ENCODE peak calls at places on chromosome 16, in five cellular contexts. One of them, this sample, is unnamed.
A peak's percentile ranks its signal among the peaks of the same experiment; 100 is the strongest.

GRCh38 chr16:23902223-23903000 is 66.6 kb downstream of the PRKCB start:
- DNase-seq in uterus: no peak
- DNase-seq in amygdala: no peak
- DNase-seq in left ventricle myocardium inferior: no peak
- DNase-seq in T follicular helper cell: no peak
- DNase-seq in this sample: no peak

GRCh38 chr16:6916946-6917345 is 415.7 kb upstream of the RBFOX1 start:
- DNase-seq in left ventricle myocardium inferior: no peak
- DNase-seq in amygdala: no peak
- DNase-seq in T follicular helper cell: no peak
- DNase-seq in uterus: no peak
- DNase-seq in this sample: no peak

GRCh38 chr16:56356276-56357241 is 68.8 kb downstream of the AMFR start:
- DNase-seq in T follicular helper cell: peak; percentile 19
- DNase-seq in amygdala: peak; percentile 62
- DNase-seq in uterus: peak; percentile 73
- DNase-seq in left ventricle myocardium inferior: peak; percentile 80
- DNase-seq in this sample: peak; percentile 43

GRCh38 chr16:22784690-22785214 is 29.2 kb upstream of the HS3ST2 start:
- DNase-seq in T follicular helper cell: no peak
- DNase-seq in uterus: no peak
- DNase-seq in left ventricle myocardium inferior: no peak
- DNase-seq in amygdala: no peak
- DNase-seq in this sample: no peak

GRCh38 chr16:84724619-84725307 is 25.0 kb downstream of the USP10 start:
- DNase-seq in T follicular helper cell: no peak
- DNase-seq in left ventricle myocardium inferior: no peak
- DNase-seq in uterus: no peak
- DNase-seq in amygdala: no peak
- DNase-seq in this sample: no peak

GRCh38 chr16:54815177-54815576 is 115.5 kb upstream of the IRX5 start:
- DNase-seq in amygdala: no peak
- DNase-seq in left ventricle myocardium inferior: peak; percentile 18
- DNase-seq in T follicular helper cell: no peak
- DNase-seq in uterus: no peak
- DNase-seq in this sample: no peak

GRCh38 chr16:49828545-49829267 is 27.2 kb downstream of the ZNF423 start:
- DNase-seq in T follicular helper cell: no peak
- DNase-seq in amygdala: no peak
- DNase-seq in left ventricle myocardium inferior: peak; percentile 56
- DNase-seq in uterus: no peak
- DNase-seq in this sample: no peak

GRCh38 chr16:5870886-5871715 is 773.5 kb upstream of the EEF2KMT start:
- DNase-seq in left ventricle myocardium inferior: no peak
- DNase-seq in T follicular helper cell: no peak
- DNase-seq in amygdala: no peak
- DNase-seq in uterus: no peak
- DNase-seq in this sample: no peak

GRCh38 chr16:17552351-17552750 is 81.6 kb upstream of the XYLT1 start:
- DNase-seq in left ventricle myocardium inferior: no peak
- DNase-seq in uterus: no peak
- DNase-seq in T follicular helper cell: no peak
- DNase-seq in amygdala: no peak
- DNase-seq in this sample: no peak

GRCh38 chr16:71722801-71723536 is 1.5 kb downstream of the PHLPP2 start:
- DNase-seq in uterus: peak; percentile 66
- DNase-seq in amygdala: peak; percentile 31
- DNase-seq in T follicular helper cell: peak; percentile 41
- DNase-seq in left ventricle myocardium inferior: peak; percentile 70
- DNase-seq in this sample: peak; percentile 27

GRCh38 chr16:48317614-48318013 is 67.6 kb downstream of the SIAH1 start:
- DNase-seq in uterus: no peak
- DNase-seq in T follicular helper cell: no peak
- DNase-seq in left ventricle myocardium inferior: no peak
- DNase-seq in amygdala: no peak
- DNase-seq in this sample: no peak

GRCh38 chr16:69089091-69089912 is 16.2 kb upstream of the HAS3 start:
- DNase-seq in amygdala: no peak
- DNase-seq in T follicular helper cell: no peak
- DNase-seq in uterus: no peak
- DNase-seq in left ventricle myocardium inferior: no peak
- DNase-seq in this sample: no peak

GRCh38 chr16:86300746-86301480 is 209.4 kb upstream of the FOXF1 start:
- DNase-seq in left ventricle myocardium inferior: no peak
- DNase-seq in T follicular helper cell: no peak
- DNase-seq in amygdala: no peak
- DNase-seq in uterus: no peak
- DNase-seq in this sample: no peak

GRCh38 chr16:3953728-3954410 is 73.4 kb upstream of the CREBBP start:
- DNase-seq in uterus: no peak
- DNase-seq in left ventricle myocardium inferior: no peak
- DNase-seq in T follicular helper cell: no peak
- DNase-seq in amygdala: no peak
- DNase-seq in this sample: no peak

GRCh38 chr16:21033707-21034106 is 116.9 kb downstream of the DNAH3 start:
- DNase-seq in T follicular helper cell: no peak
- DNase-seq in uterus: no peak
- DNase-seq in left ventricle myocardium inferior: peak; percentile 44
- DNase-seq in amygdala: peak; percentile 4
- DNase-seq in this sample: no peak

GRCh38 chr16:15597822-15598647 is 44.9 kb downstream of the MARF1 start:
- DNase-seq in left ventricle myocardium inferior: no peak
- DNase-seq in amygdala: no peak
- DNase-seq in uterus: no peak
- DNase-seq in T follicular helper cell: no peak
- DNase-seq in this sample: no peak

GRCh38 chr16:10983175-10983558 is 38.8 kb downstream of the CLEC16A start:
- DNase-seq in uterus: no peak
- DNase-seq in amygdala: no peak
- DNase-seq in left ventricle myocardium inferior: no peak
- DNase-seq in T follicular helper cell: no peak
- DNase-seq in this sample: no peak

GRCh38 chr16:6035161-6035560 is 937.6 kb upstream of the EEF2KMT start:
- DNase-seq in T follicular helper cell: no peak
- DNase-seq in left ventricle myocardium inferior: no peak
- DNase-seq in amygdala: no peak
- DNase-seq in uterus: no peak
- DNase-seq in this sample: no peak

GRCh38 chr16:55499951-55500350 is 8.9 kb upstream of the LPCAT2 start:
- DNase-seq in left ventricle myocardium inferior: no peak
- DNase-seq in amygdala: peak; percentile 9
- DNase-seq in uterus: no peak
- DNase-seq in T follicular helper cell: no peak
- DNase-seq in this sample: no peak

GRCh38 chr16:82761858-82762257 is 135.1 kb downstream of the CDH13 start:
- DNase-seq in amygdala: no peak
- DNase-seq in left ventricle myocardium inferior: no peak
- DNase-seq in uterus: no peak
- DNase-seq in T follicular helper cell: no peak
- DNase-seq in this sample: no peak

This sample was measured in CD4-positive, alpha-beta T cell.